ENCODE peak calls at places on chromosomes 5 and 9, in seven cellular contexts. U is CD8-positive, alpha-beta memory T cell; L is mucosa of descending colon; M is AG10803; X is skeletal muscle cell; E is SJSA1; T is AG09309. N is an unnamed sample.

GRCh38 chr5:160514191-160514590 is 92.5 kb downstream of the PTTG1 start:
- DNase-seq in U (no peak), L (no peak), M (no peak), X (no peak), E (no peak), T (no peak), N (no peak)

GRCh38 chr9:136799079-136799853 is 3.1 kb downstream of the CCDC183 start:
- DNase-seq in U (no peak), L (peak), M (no peak), X (no peak), E (no peak), T (no peak), N (no peak)

GRCh38 chr5:129664336-129664937 is 83.5 kb upstream of the MINAR2 start:
- DNase-seq in U (no peak), L (no peak), M (no peak), X (no peak), E (peak), T (peak), N (no peak)

GRCh38 chr5:133581918-133582317 is 30.4 kb downstream of the FSTL4 start:
- DNase-seq in U (no peak), L (no peak), M (no peak), X (no peak), E (no peak), T (no peak), N (no peak)

GRCh38 chr5:95221234-95221633 is 63.7 kb downstream of the MCTP1 start:
- DNase-seq in U (no peak), L (no peak), M (no peak), X (no peak), E (no peak), T (no peak), N (no peak)

GRCh38 chr5:77168884-77169254 is 41.6 kb upstream of the PDE8B start:
- DNase-seq in U (no peak), L (peak), M (no peak), X (no peak), E (no peak), T (no peak), N (no peak)

GRCh38 chr9:79408200-79408599 is 163.6 kb upstream of the TLE4 start:
- DNase-seq in U (no peak), L (no peak), M (peak), X (no peak), E (no peak), T (no peak), N (no peak)

GRCh38 chr9:88922091-88922490 is 69.2 kb upstream of the S1PR3 start:
- DNase-seq in U (peak), L (no peak), M (no peak), X (no peak), E (no peak), T (no peak), N (no peak)

GRCh38 chr9:92600742-92601261 is 65.0 kb upstream of the ECM2 start:
- DNase-seq in U (no peak), L (no peak), M (peak), X (no peak), E (peak), T (no peak), N (no peak)

GRCh38 chr5:556909-557441 is 32.7 kb upstream of the SLC9A3 start:
- DNase-seq in U (no peak), L (peak), M (no peak), X (no peak), E (peak), T (no peak), N (no peak)

GRCh38 chr9:86491634-86492266 is 137.5 kb upstream of the TUT7 start:
- DNase-seq in U (no peak), L (no peak), M (no peak), X (peak), E (no peak), T (peak), N (no peak)

GRCh38 chr9:108094676-108094993 is 605.1 kb upstream of the KLF4 start:
- DNase-seq in U (no peak), L (no peak), M (no peak), X (no peak), E (no peak), T (no peak), N (no peak)

GRCh38 chr9:96327694-96328352 is 25.8 kb upstream of the HSD17B3 start:
- DNase-seq in U (no peak), L (no peak), M (peak), X (no peak), E (peak), T (no peak), N (peak)

GRCh38 chr5:167452186-167452585 is 839.3 kb upstream of the WWC1 start:
- DNase-seq in U (no peak), L (no peak), M (peak), X (no peak), E (no peak), T (no peak), N (no peak)

GRCh38 chr5:174726916-174727793 is 2.8 kb downstream of the MSX2 start:
- DNase-seq in U (no peak), L (no peak), M (no peak), X (no peak), E (no peak), T (no peak), N (no peak)

GRCh38 chr5:113043491-113043931 is 66.9 kb downstream of the DCP2 start:
- DNase-seq in U (no peak), L (no peak), M (peak), X (no peak), E (peak), T (no peak), N (no peak)

GRCh38 chr5:176436641-176437040 is 11.5 kb upstream of the FAF2 start:
- DNase-seq in U (no peak), L (no peak), M (peak), X (no peak), E (no peak), T (no peak), N (no peak)

GRCh38 chr5:151528996-151529395 is 62.1 kb downstream of the FAT2 start:
- DNase-seq in U (no peak), L (no peak), M (no peak), X (no peak), E (no peak), T (no peak), N (no peak)

GRCh38 chr5:69074664-69075521 is 18.9 kb upstream of the SLC30A5 start:
- DNase-seq in U (no peak), L (no peak), M (no peak), X (no peak), E (no peak), T (no peak), N (no peak)

GRCh38 chr5:45741110-45741509 is 44.9 kb upstream of the HCN1 start:
- DNase-seq in U (no peak), L (no peak), M (no peak), X (no peak), E (no peak), T (no peak), N (no peak)

GRCh38 chr5:174599992-174600391 is 124.4 kb upstream of the MSX2 start:
- DNase-seq in U (no peak), L (no peak), M (no peak), X (no peak), E (no peak), T (no peak), N (no peak)

GRCh38 chr5:131810510-131811249 is 13.9 kb upstream of the FNIP1 start:
- DNase-seq in U (no peak), L (no peak), M (no peak), X (no peak), E (no peak), T (no peak), N (no peak)

GRCh38 chr5:93576994-93577575 is 3.9 kb downstream of the NR2F1-AS1 start:
- DNase-seq in U (no peak), L (no peak), M (no peak), X (no peak), E (no peak), T (no peak), N (no peak)

GRCh38 chr5:88049156-88049555 is 219.5 kb downstream of the TMEM161B start:
- DNase-seq in U (no peak), L (no peak), M (no peak), X (no peak), E (no peak), T (no peak), N (no peak)

GRCh38 chr5:42691413-42691861 is 65.2 kb upstream of the CCDC152 start:
- DNase-seq in U (no peak), L (no peak), M (peak), X (peak), E (no peak), T (no peak), N (no peak)

GRCh38 chr5:142600611-142601360 is 85.1 kb downstream of the FGF1 start:
- DNase-seq in U (no peak), L (no peak), M (peak), X (peak), E (peak), T (no peak), N (no peak)
- H3K4me3 ChIP-seq in U (no peak), L (no peak), M (no peak), X (peak), E (peak), T (no peak), N (no peak)

DNA sequence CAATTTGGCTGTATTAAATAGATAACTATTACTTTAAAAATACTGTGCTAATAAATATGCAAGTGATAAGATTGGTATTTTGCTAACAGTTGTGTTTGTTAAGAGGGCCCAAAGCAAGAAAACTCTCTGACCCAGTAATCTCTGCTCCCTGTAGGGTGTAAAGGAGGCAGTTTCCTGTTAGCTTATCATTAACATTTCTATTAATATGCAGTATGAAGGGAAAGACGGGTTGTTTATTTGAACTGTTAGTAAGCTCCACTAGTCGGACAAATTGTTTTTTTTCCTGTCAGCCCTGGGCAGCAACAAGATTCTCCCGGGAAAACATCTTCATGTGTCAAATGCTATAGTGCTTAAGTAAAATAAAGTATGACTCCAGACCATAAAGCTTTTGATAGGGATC is 35.6 kb downstream of the ERP44 start:
- DNase-seq in U (no peak), L (no peak), M (no peak), X (no peak), E (no peak), T (no peak), N (no peak)
- H3K4me3 ChIP-seq in U (no peak), L (no peak), M (no peak), X (no peak), E (no peak), T (no peak), N (no peak)

GRCh38 chr9:128325629-128326028 is 3.0 kb downstream of the COQ4 start:
- DNase-seq in U (no peak), L (no peak), M (no peak), X (no peak), E (no peak), T (no peak), N (no peak)

GRCh38 chr9:128323786-128324185 is 1.1 kb downstream of the COQ4 start:
- DNase-seq in U (no peak), L (no peak), M (no peak), X (no peak), E (no peak), T (no peak), N (no peak)

GRCh38 chr9:128322342-128323191 is at the start of the genes COQ4 and TRUB2:
- DNase-seq in U (peak), L (peak), M (peak), X (peak), E (peak), T (peak), N (peak)

GRCh38 chr9:128323192-128323730 is 622 bp downstream of the COQ4 start:
- DNase-seq in U (no peak), L (no peak), M (peak), X (no peak), E (no peak), T (no peak), N (no peak)

GRCh38 chr9:128324401-128324800 is 1.8 kb downstream of the COQ4 start:
- DNase-seq in U (no peak), L (no peak), M (no peak), X (no peak), E (no peak), T (no peak), N (no peak)
- H3K4me3 ChIP-seq in U (no peak), L (no peak), M (no peak), X (no peak), E (no peak), T (no peak), N (no peak)

GRCh38 chr5:9467199-9468069 is 78.4 kb downstream of the SEMA5A start:
- DNase-seq in U (no peak), L (no peak), M (no peak), X (no peak), E (no peak), T (no peak), N (no peak)

GRCh38 chr5:9466677-9467076 is 79.2 kb downstream of the SEMA5A start:
- DNase-seq in U (no peak), L (no peak), M (peak), X (no peak), E (no peak), T (no peak), N (no peak)

GRCh38 chr5:9464478-9464877 is 81.4 kb downstream of the SEMA5A start:
- DNase-seq in U (no peak), L (no peak), M (no peak), X (no peak), E (no peak), T (no peak), N (no peak)

GRCh38 chr5:9470410-9470809 is 75.5 kb downstream of the SEMA5A start:
- DNase-seq in U (no peak), L (no peak), M (no peak), X (no peak), E (no peak), T (no peak), N (no peak)

DNA sequence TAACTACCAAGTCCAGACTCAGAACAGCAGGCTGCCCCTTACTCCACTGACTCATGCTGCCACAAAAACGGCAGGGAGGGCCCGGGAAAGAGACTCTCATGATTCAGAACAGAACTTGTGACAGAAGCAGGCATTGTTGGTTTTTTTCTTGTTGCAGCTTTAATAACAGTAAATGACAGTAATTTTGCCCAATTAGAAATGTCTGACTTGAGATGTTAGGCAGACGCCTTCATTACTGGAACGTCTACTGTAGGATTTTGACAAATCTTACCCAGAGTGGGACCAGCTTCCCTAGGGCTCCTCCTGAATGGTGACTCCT is 77.8 kb downstream of the SEMA5A start:
- DNase-seq in U (no peak), L (no peak), M (peak), X (peak), E (peak), T (peak), N (peak)
- H3K4me3 ChIP-seq in U (no peak), L (no peak), M (no peak), X (no peak), E (no peak), T (no peak), N (no peak)

GRCh38 chr5:157732130-157732783 is 1.0 kb downstream of the THG1L start:
- DNase-seq in U (no peak), L (no peak), M (no peak), X (no peak), E (no peak), T (no peak), N (no peak)
- H3K4me3 ChIP-seq in U (peak), L (no peak), M (peak), X (peak), E (no peak), T (peak), N (peak)

GRCh38 chr9:15421532-15421931 is 1.1 kb upstream of the SNAPC3 start:
- DNase-seq in U (no peak), L (no peak), M (no peak), X (no peak), E (no peak), T (no peak), N (no peak)
- H3K4me3 ChIP-seq in U (no peak), L (no peak), M (no peak), X (no peak), E (no peak), T (no peak), N (no peak)